ENCODE peak calls at places on chromosomes 1 and 21, in seven cellular contexts. O is adrenal gland, M is brain microvascular endothelial cell, L is left lung, Q is GM23248, N is endodermal cell, E is coronary artery. Y is an unnamed sample.

GRCh38 chr1:226653311-226653921 is 85.7 kb downstream of the ITPKB start:
- DNase-seq in O (no peak), M (no peak), L (no peak), Q (no peak), N (no peak), E (no peak), Y (no peak)

GRCh38 chr1:66533804-66534745 is at the start of gene SGIP1:
- DNase-seq in O (no peak), M (peak), L (no peak), Q (peak), N (peak), E (peak), Y (peak)

GRCh38 chr1:20720631-20721051 is 2.8 kb upstream of the KIF17 start:
- DNase-seq in O (no peak), M (no peak), L (peak), Q (no peak), N (peak), E (peak), Y (no peak)

GRCh38 chr1:7509593-7509992 is 261.5 kb upstream of the VAMP3 start:
- DNase-seq in O (no peak), M (no peak), L (peak), Q (no peak), N (no peak), E (no peak), Y (no peak)

GRCh38 chr1:25647106-25647505 is 30.5 kb downstream of the MAN1C1 start:
- DNase-seq in O (no peak), M (no peak), L (no peak), Q (no peak), N (no peak), E (peak), Y (no peak)

GRCh38 chr1:16110884-16111283 is 37.4 kb upstream of the FAM131C start:
- DNase-seq in O (no peak), M (no peak), L (peak), Q (no peak), N (no peak), E (no peak), Y (no peak)

GRCh38 chr1:8352886-8353285 is 35.0 kb downstream of the SLC45A1 start:
- DNase-seq in O (no peak), M (no peak), L (no peak), Q (no peak), N (no peak), E (no peak), Y (no peak)

GRCh38 chr1:32989160-32989894 is 24.7 kb upstream of the RNF19B start:
- DNase-seq in O (peak), M (peak), L (peak), Q (peak), N (peak), E (peak), Y (no peak)

GRCh38 chr1:107532318-107532717 is 391.5 kb downstream of the NTNG1 start:
- DNase-seq in O (no peak), M (no peak), L (no peak), Q (no peak), N (no peak), E (no peak), Y (no peak)

GRCh38 chr1:111417755-111418154 is 9.8 kb downstream of the OVGP1 start:
- DNase-seq in O (no peak), M (no peak), L (no peak), Q (no peak), N (no peak), E (no peak), Y (no peak)

GRCh38 chr1:178599745-178600144 is 86.8 kb downstream of the TEX35 start:
- DNase-seq in O (no peak), M (no peak), L (no peak), Q (no peak), N (no peak), E (no peak), Y (no peak)

GRCh38 chr1:59057211-59057694 is 239.6 kb upstream of the FGGY start:
- DNase-seq in O (peak), M (peak), L (peak), Q (peak), N (peak), E (peak), Y (no peak)

GRCh38 chr1:245153645-245154428 is 948 bp upstream of the KIF26B start:
- DNase-seq in O (no peak), M (no peak), L (peak), Q (peak), N (peak), E (no peak), Y (no peak)

GRCh38 chr1:153346067-153346723 is 2.4 kb downstream of the PGLYRP4 start:
- DNase-seq in O (no peak), M (no peak), L (no peak), Q (no peak), N (peak), E (peak), Y (no peak)

GRCh38 chr1:205967555-205968335 is 24.5 kb upstream of the SLC26A9 start:
- DNase-seq in O (no peak), M (no peak), L (no peak), Q (peak), N (no peak), E (no peak), Y (no peak)
- H3K27ac ChIP-seq in O (no peak), M (no peak), L (no peak), Q (no peak), N (no peak), E (no peak), Y (no peak)

DNA sequence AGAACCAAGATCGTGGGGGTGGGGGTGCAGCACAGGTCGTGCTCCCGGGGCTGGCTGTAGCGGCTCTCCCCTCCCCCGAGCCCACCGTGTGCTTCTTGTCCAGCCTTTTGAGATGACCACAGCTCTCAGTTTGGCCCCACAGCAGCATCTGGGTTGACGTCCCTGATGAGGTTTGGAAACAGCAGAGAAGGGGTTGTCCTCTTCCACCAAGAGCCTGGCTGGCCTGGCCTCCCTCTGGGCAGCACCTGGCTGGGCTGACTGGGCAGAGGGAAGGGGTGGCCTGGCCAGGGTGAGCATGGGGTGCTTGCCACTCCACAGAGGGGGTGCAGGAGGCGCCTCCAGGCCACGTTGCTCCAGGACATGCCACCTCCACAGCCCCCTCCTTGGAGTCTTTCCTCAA is 61.5 kb downstream of the SKI start:
- DNase-seq in O (no peak), M (no peak), L (no peak), Q (peak), N (no peak), E (no peak), Y (no peak)
- H3K27ac ChIP-seq in O (no peak), M (no peak), L (peak), Q (peak), N (peak), E (peak), Y (no peak)

GRCh38 chr21:38811257-38811656 is 5.5 kb downstream of the ETS2 start:
- DNase-seq in O (no peak), M (peak), L (no peak), Q (peak), N (no peak), E (peak), Y (no peak)

GRCh38 chr21:38809170-38809878 is 3.6 kb downstream of the ETS2 start:
- DNase-seq in O (no peak), M (no peak), L (no peak), Q (no peak), N (no peak), E (peak), Y (no peak)

GRCh38 chr21:38810826-38811164 is 5.1 kb downstream of the ETS2 start:
- DNase-seq in O (no peak), M (no peak), L (no peak), Q (no peak), N (no peak), E (no peak), Y (no peak)

GRCh38 chr21:38807987-38808386 is 2.3 kb downstream of the ETS2 start:
- DNase-seq in O (no peak), M (no peak), L (no peak), Q (no peak), N (no peak), E (no peak), Y (no peak)

DNA sequence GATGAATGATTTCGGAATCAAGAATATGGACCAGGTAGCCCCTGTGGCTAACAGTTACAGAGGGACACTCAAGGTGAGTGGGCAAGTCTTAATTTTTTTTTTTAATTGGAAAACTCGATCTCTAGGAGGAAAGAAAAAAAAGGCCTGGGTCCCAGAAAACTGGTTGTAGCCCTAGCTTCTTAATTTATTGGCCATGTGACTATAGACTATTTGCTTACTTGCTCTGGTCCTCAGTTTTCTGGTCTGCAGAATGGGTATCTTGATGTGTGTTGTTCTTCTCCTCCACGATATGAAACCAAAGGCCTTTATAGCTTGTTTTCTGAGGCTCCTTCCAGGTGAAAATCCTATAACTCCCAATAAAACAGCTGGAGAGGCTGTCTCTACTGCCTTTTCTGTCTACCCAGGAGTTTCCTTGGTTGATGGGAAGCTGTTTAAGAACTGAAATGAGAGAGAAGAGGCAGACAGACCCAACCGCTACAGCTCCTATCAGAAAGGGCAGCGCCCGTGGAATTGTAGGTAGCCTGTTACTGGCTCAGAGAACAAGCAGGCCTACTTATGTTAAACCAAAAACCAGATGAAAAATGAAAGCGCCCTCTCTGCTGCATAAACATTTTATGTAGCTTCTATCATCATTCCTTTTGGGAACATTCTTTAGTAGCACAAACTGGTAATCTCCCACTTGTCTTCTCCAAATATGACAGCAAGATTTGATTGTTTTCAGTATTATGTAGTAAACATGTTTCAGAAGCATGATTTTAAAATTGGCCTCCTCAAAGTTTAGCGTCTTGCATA is 4.5 kb downstream of the ETS2 start:
- DNase-seq in O (no peak), M (no peak), L (no peak), Q (no peak), N (no peak), E (peak), Y (no peak)
- H3K27ac ChIP-seq in O (peak), M (peak), L (peak), Q (peak), N (no peak), E (peak), Y (no peak)

GRCh38 chr1:168335500-168335899 is 54.8 kb downstream of the TBX19 start:
- DNase-seq in O (no peak), M (no peak), L (no peak), Q (peak), N (no peak), E (no peak), Y (no peak)

GRCh38 chr1:168341576-168341975 is 60.9 kb downstream of the TBX19 start:
- DNase-seq in O (no peak), M (no peak), L (no peak), Q (peak), N (no peak), E (no peak), Y (no peak)

GRCh38 chr1:168342572-168343280 is 62.0 kb downstream of the TBX19 start:
- DNase-seq in O (peak), M (peak), L (peak), Q (peak), N (peak), E (peak), Y (peak)

GRCh38 chr1:168340796-168341510 is 60.3 kb downstream of the TBX19 start:
- DNase-seq in O (no peak), M (no peak), L (no peak), Q (peak), N (no peak), E (no peak), Y (no peak)

GRCh38 chr1:168338589-168339503 is 58.2 kb downstream of the TBX19 start:
- DNase-seq in O (no peak), M (no peak), L (no peak), Q (no peak), N (no peak), E (no peak), Y (no peak)
- H3K27ac ChIP-seq in O (no peak), M (no peak), L (no peak), Q (no peak), N (no peak), E (no peak), Y (no peak)

DNA sequence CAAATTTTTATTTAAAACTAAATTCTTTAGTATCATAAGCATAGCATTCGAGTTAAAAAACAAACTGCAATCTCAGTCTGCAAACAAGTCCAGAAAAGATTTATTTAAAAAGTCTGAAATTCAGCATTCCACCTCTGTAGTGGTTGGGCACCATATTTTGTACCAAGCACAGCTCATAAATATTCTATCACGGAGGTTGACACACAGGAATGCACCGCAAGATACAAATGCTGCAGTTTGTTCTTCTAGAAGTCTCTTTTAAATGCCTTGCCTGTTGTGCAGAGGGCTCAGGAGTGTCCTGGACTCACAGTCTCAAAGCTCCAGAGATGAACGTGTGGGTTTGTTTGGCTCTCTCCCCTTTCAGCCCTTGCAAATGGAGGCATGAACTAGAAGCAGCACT is 212.4 kb upstream of the USP24 start:
- DNase-seq in O (no peak), M (no peak), L (no peak), Q (no peak), N (no peak), E (no peak), Y (no peak)
- H3K27ac ChIP-seq in O (no peak), M (no peak), L (peak), Q (no peak), N (no peak), E (peak), Y (no peak)

DNA sequence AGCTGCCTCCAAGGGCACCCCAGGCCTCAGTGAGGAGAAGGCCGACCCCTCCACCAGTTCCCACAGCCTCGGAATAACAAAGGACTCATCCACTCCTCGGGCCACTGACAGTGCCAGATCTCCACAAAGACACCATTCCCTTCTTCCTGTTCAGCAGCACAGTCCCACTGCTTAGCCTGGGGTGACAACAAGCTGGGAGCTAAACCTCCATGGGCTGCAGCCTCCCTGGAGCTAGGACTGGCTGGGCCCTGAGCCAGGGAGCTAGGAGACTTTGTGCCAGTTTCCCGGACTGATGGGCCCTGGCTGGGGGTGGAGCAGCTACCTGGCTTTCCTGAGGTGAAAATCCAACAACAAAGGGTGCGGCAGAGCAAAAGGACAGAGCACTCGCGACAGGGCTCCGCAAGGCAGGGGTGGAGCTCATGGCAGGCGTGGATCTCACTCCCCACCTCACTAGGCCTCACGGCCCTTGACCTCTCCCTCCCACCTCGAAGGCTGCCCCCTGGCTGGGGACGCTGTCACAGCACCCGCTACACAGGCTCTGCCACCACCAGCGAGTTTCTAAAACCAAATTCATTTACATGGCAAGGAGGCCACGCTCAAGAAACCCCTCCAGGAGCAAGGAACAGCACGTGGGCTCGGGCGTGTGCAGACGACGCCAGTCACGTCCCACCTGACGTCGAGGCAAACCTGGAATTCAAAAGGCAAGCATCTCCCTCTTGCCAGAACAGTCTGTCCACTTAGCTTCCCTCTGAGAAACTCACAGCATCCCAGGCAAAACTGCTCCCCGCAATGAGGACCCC is 13.8 kb downstream of the SLC35E2B start:
- DNase-seq in O (no peak), M (no peak), L (peak), Q (no peak), N (peak), E (no peak), Y (no peak)
- H3K27ac ChIP-seq in O (no peak), M (no peak), L (no peak), Q (no peak), N (no peak), E (no peak), Y (peak)